ENCODE peak calls at places on chromosome 16, in six cellular contexts. R is A549, Y is GM12878, S is SK-N-SH, A is K562, M is HepG2. I is an unnamed sample.

GRCh38 chr16:88077328-88078108 is 126.3 kb downstream of the BANP start:
- DNase-seq in Y (no peak), S (peak), A (no peak), R (no peak), M (no peak), I (no peak)

GRCh38 chr16:54400261-54400660 is 113.7 kb upstream of the IRX3 start:
- DNase-seq in S (no peak), Y (no peak), A (no peak), R (no peak), M (no peak), I (no peak)

GRCh38 chr16:68367034-68367433 is 56.2 kb downstream of the PRMT7 start:
- DNase-seq in Y (no peak), S (peak), M (peak), R (peak), A (peak), I (peak)

GRCh38 chr16:49055824-49056545 is 225.7 kb downstream of the CBLN1 start:
- DNase-seq in M (no peak), A (no peak), R (no peak), S (no peak), Y (no peak), I (no peak)

GRCh38 chr16:87702325-87702811 is 63.4 kb downstream of the KLHDC4 start:
- DNase-seq in R (no peak), A (peak), Y (peak), S (peak), M (peak), I (peak)

GRCh38 chr16:15897834-15898254 is 9.4 kb upstream of the CEP20 start:
- DNase-seq in S (no peak), A (no peak), R (no peak), M (no peak), Y (peak), I (peak)

GRCh38 chr16:48047755-48048154 is 108.0 kb downstream of the ABCC12 start:
- DNase-seq in A (no peak), Y (no peak), R (no peak), M (no peak), S (no peak), I (no peak)

GRCh38 chr16:21702259-21702658 is 38.5 kb downstream of the OTOA start:
- DNase-seq in M (no peak), A (no peak), S (no peak), R (no peak), Y (no peak), I (no peak)

GRCh38 chr16:51317575-51317974 is 166.5 kb upstream of the SALL1 start:
- DNase-seq in R (no peak), S (no peak), M (no peak), Y (no peak), A (no peak), I (no peak)

GRCh38 chr16:24178496-24178895 is 77.6 kb upstream of the CACNG3 start:
- DNase-seq in R (no peak), A (peak), S (no peak), Y (no peak), M (no peak), I (no peak)

GRCh38 chr16:85767569-85767968 is 16.7 kb upstream of the C16orf74 start:
- DNase-seq in R (peak), S (no peak), Y (no peak), A (no peak), M (no peak), I (peak)

GRCh38 chr16:27365142-27366089 is 36.6 kb upstream of the IL21R start:
- DNase-seq in A (no peak), Y (no peak), R (peak), M (peak), S (no peak), I (peak)

GRCh38 chr16:77434365-77435239 is at the start of gene ADAMTS18:
- DNase-seq in M (no peak), A (no peak), S (peak), R (no peak), Y (no peak), I (no peak)

GRCh38 chr16:48252013-48252412 is 4.7 kb upstream of the ABCC11 start:
- DNase-seq in R (no peak), S (no peak), M (no peak), A (no peak), Y (no peak), I (no peak)

GRCh38 chr16:89006036-89006752 is 29.2 kb upstream of the CBFA2T3 start:
- DNase-seq in S (peak), Y (no peak), A (no peak), M (no peak), R (no peak), I (no peak)

GRCh38 chr16:12553191-12553590 is 250.5 kb downstream of the CPPED1 start:
- DNase-seq in M (no peak), S (no peak), A (no peak), R (no peak), Y (no peak), I (no peak)

GRCh38 chr16:47887496-47887895 is 268.3 kb downstream of the ABCC12 start:
- DNase-seq in Y (no peak), S (no peak), M (no peak), A (no peak), R (peak), I (peak)

GRCh38 chr16:89422527-89422904 is 67.8 kb downstream of the ANKRD11 start:
- DNase-seq in S (no peak), M (no peak), A (no peak), R (no peak), Y (peak), I (peak)

GRCh38 chr16:87556941-87557459 is 45.3 kb upstream of the JPH3 start:
- DNase-seq in R (no peak), S (peak), M (no peak), A (no peak), Y (no peak), I (peak)

GRCh38 chr16:54430491-54431030 is 144.0 kb upstream of the IRX3 start:
- DNase-seq in R (no peak), Y (no peak), S (no peak), M (peak), A (no peak), I (peak)

GRCh38 chr16:85136705-85137322 is 24.5 kb upstream of the CIBAR2 start:
- DNase-seq in S (peak), R (peak), A (no peak), M (peak), Y (no peak), I (no peak)

GRCh38 chr16:31200821-31201510 is 1.6 kb downstream of the PYCARD start:
- DNase-seq in S (no peak), M (no peak), Y (no peak), R (peak), A (no peak), I (no peak)

GRCh38 chr16:89037261-89038152 is 56.1 kb upstream of the ACSF3 start:
- DNase-seq in Y (no peak), M (no peak), R (peak), A (peak), S (no peak), I (peak)

GRCh38 chr16:49858200-49859129 is 2.6 kb upstream of the ZNF423 start:
- DNase-seq in Y (no peak), M (no peak), S (peak), R (peak), A (peak), I (no peak)

GRCh38 chr16:89859809-89860075 is 13.7 kb upstream of the TCF25 start:
- DNase-seq in S (no peak), A (no peak), R (no peak), M (no peak), Y (no peak), I (no peak)

GRCh38 chr16:4580245-4580644 is 24.1 kb downstream of the C16orf96 start:
- DNase-seq in M (no peak), Y (no peak), A (no peak), S (no peak), R (peak), I (no peak)

GRCh38 chr16:67001159-67001486 is 12.7 kb downstream of the CES4A start:
- DNase-seq in A (no peak), R (no peak), S (no peak), M (no peak), Y (no peak), I (no peak)

GRCh38 chr16:88790312-88791150 is 5.5 kb upstream of the PIEZO1 start:
- DNase-seq in Y (no peak), R (no peak), S (no peak), A (peak), M (no peak), I (peak)

DNA sequence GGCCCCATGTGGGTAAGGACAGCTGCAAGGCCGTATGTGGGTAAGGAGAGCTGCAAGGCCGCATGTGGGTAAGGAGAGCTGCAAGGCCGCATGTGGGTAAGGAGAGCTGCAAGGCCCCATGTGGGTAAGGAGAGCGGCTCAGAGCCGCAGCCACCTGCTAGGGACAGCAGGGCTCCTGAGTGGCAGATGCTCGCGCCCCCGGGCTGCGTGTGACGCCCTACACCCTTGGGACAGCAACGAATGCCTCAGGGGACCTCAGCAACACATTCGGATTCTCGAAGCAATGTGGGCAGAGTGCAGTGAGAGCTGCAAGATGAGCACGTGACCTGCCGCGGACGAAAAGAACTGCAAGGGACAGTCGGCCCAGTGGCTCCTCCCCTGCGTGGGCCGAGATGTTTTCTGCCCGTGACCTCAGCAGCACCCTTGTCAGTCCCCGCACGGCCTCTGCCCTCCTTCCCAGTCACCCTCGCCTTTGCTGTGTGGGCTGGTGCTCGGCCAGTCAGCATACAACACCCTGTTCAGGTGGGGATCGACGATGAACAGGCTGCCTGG is 9.6 kb upstream of the SLC38A8 start:
- DNase-seq in S (no peak), R (no peak), A (no peak), Y (no peak), M (no peak), I (no peak)
- TF ChIP-seq SMC3 in S (no peak), R (no peak), A (no peak), Y (no peak), M (no peak), I (no peak)

DNA sequence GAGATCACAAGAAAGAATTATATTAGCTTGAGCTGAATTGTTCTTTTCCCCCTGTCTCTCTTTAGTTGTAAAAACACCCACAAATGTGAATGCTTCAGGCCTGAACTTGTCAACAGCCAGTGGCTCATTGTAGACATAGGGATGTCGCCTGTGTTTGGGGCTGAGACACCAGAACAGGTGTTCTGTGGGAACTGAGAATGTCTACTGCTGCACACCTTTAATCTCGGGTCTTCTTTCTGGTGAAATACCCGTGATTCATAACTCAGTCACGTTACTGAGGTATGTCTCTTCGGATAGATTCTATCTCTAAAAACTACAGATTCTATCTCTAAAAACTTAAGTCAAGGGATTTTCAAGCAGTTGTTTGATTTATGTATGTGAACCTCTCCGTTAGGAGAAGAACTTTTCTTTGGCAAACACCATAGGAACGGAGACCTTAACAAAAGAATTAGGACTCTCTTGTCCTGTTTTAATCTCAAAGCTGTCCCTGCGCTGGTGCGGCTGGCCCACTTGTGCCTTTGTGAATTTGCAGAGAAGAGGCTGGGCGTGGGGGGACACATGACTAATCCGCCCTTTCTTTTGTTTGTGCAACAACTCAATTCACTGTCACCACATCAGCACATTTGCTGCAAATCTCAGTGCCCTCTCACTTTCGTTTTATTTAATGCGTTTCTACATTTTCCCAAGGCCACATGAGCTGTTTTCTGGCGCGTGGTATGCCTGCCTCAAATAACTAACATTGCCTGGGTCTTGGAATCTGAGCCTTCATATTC is 643.0 kb downstream of the MAF start:
- DNase-seq in A (no peak), S (no peak), R (no peak), M (no peak), Y (no peak), I (no peak)
- TF ChIP-seq SMC3 in A (no peak), S (no peak), R (no peak), M (no peak), Y (no peak), I (no peak)

GRCh38 chr16:20624882-20625807 is 49.0 kb upstream of the ACSM2B start:
- DNase-seq in Y (no peak), S (no peak), A (no peak), R (no peak), M (no peak), I (no peak)
- TF ChIP-seq SMC3 in Y (no peak), S (no peak), A (no peak), R (no peak), M (peak), I (no peak)

GRCh38 chr16:3058173-3059030 is 7.0 kb upstream of the IL32 start:
- DNase-seq in Y (no peak), R (peak), M (peak), A (peak), S (peak), I (no peak)
- TF ChIP-seq SMC3 in Y (no peak), R (no peak), M (no peak), A (peak), S (no peak), I (no peak)

GRCh38 chr16:11225677-11226549 is 30.1 kb downstream of the SOCS1 start:
- DNase-seq in R (no peak), A (no peak), S (no peak), M (no peak), Y (no peak), I (no peak)

GRCh38 chr16:11229432-11229831 is 26.6 kb downstream of the SOCS1 start:
- DNase-seq in Y (no peak), A (no peak), R (no peak), M (no peak), S (no peak), I (no peak)

GRCh38 chr16:11224894-11225676 is 30.9 kb downstream of the SOCS1 start:
- DNase-seq in Y (peak), R (no peak), S (no peak), A (no peak), M (no peak), I (peak)

GRCh38 chr16:11219188-11219587 is 36.8 kb downstream of the SOCS1 start:
- DNase-seq in M (no peak), Y (no peak), A (no peak), R (no peak), S (no peak), I (no peak)

DNA sequence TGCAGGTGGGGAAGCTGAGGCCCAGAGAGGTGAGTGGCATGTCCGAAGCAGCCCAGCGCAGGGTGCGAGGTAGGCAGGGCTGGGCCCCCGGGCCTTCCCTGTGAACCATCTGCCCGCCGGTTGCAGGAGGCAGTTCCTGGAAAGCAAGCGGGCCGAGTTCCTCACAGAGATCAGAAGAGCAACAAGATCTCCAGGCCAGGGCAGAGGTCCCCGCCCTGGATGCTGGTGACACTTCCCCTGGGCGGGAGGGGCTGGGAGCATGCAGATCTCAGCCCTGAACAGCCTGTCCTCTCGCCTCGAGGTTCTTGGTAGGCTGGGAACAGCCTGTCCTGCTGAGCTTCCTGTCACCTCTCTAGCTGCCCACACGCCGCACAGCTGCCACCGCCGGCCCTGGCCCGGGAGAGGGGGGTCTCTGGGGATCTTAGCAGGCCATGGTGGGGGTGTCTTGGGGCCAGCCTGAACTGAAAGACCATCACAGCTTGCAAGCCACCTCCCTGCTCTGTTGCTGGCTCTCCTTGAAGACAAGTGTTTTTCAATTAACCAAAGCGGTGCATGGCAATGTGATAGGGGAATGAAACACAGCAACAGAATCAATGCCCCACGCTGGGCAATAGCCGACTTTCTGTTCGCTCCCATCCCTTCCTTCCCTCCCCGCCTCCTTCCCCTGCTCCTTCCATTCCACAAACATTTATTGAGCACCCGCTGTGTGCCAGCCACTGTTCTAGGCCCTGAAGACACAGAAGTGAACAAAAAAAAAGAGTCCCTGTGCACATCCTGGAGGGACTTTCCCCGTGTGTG is 31.7 kb downstream of the SOCS1 start:
- DNase-seq in S (no peak), M (peak), R (no peak), Y (peak), A (peak), I (no peak)
- TF ChIP-seq SMC3 in S (no peak), M (no peak), R (no peak), Y (no peak), A (no peak), I (no peak)

GRCh38 chr16:72814226-72814625 is 233.7 kb downstream of the ZFHX3 start:
- DNase-seq in A (no peak), S (no peak), Y (no peak), R (no peak), M (no peak), I (peak)

GRCh38 chr16:72815348-72816318 is 232.3 kb downstream of the ZFHX3 start:
- DNase-seq in Y (peak), M (no peak), S (no peak), A (no peak), R (no peak), I (peak)

GRCh38 chr16:72821551-72821950 is 226.4 kb downstream of the ZFHX3 start:
- DNase-seq in A (no peak), S (no peak), Y (no peak), M (no peak), R (no peak), I (no peak)

GRCh38 chr16:72819345-72819744 is 228.6 kb downstream of the ZFHX3 start:
- DNase-seq in Y (no peak), R (no peak), A (no peak), S (no peak), M (no peak), I (peak)

GRCh38 chr16:72818286-72818845 is 229.6 kb downstream of the ZFHX3 start:
- DNase-seq in R (no peak), S (no peak), A (peak), M (no peak), Y (no peak), I (no peak)
- TF ChIP-seq SMC3 in R (no peak), S (no peak), A (no peak), M (no peak), Y (no peak), I (no peak)

DNA sequence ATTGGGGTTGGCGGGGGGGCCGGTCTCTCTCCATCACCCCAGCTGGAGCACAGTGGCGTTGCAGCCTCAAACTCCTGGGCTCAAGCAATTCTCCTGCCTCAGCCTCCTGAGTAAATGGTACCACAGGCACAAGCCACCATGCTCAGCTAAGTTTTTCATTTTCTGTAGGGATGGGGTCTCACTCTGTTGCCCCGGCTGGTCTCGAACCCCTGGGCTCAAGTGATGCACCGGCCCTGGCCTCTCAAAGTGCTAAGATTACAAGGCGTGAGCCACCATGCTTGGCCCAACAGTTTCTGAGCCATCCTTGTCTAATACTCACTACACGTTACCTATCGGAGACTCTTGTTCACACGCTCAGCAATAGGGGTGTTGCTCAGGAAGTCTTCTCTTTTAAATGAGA is 11.6 kb downstream of the WDR59 start:
- DNase-seq in A (no peak), R (no peak), Y (no peak), S (no peak), M (no peak), I (no peak)
- TF ChIP-seq SMC3 in A (no peak), R (no peak), Y (no peak), S (no peak), M (no peak), I (no peak)

GRCh38 chr16:72162105-72162680 is 9.8 kb downstream of the PMFBP1 start:
- DNase-seq in R (no peak), A (no peak), S (no peak), Y (no peak), M (no peak), I (no peak)
- TF ChIP-seq SMC3 in R (no peak), A (no peak), S (no peak), Y (no peak), M (no peak), I (no peak)

DNA sequence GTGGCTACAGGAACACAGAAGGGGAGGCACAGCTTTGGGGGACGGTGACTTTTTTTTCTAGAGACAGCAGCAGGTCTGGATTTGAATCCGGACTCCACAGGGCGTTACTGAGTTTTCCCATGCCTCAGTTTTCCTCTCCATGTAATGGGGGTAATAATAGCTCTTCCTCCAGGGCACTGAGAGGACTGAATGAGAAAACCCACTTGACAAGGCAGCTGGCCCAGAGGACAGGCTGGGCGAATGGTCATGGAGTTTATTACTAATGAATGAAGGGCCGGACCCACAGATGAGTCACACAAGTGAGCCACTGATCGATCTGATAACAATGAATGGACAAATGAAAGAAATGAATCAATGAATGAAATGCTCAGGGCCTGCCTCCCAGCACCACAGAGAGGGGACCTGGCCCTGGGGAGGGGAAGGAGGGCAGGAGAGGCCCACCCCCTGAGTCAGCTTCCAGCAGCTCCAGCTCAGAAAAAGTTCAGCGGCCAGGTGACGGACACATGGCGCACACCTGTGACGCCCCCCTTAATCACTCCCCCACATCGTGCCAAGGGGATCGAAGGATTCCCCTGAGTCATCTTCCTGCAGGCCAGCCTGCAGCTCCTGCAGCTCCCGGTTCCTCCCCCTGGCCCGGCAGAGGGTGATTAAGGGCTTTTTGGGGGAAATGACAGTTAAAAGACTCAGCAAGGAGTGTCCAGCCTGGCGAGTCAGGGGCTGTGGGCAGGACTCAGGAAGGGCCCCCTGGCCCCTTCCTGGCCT is 54.3 kb downstream of the SOCS1 start:
- DNase-seq in Y (no peak), S (peak), R (no peak), M (peak), A (peak), I (peak)
- TF ChIP-seq SMC3 in Y (no peak), S (no peak), R (no peak), M (peak), A (no peak), I (no peak)

I was measured in IMR-90.